ENCODE peak calls at places on chromosomes 11 and 22, in eight cellular contexts. One of them, this sample, is unnamed.

GRCh38 chr11:108003623-108004022 is 5.1 kb upstream of the CUL5 start:
- DNase-seq in effector memory CD4-positive, alpha-beta T cell: no peak
- DNase-seq in small intestine: no peak
- DNase-seq in body of pancreas: no peak
- DNase-seq in PC-3: no peak
- DNase-seq in CD8-positive, alpha-beta memory T cell: no peak
- DNase-seq in hepatocyte: no peak
- DNase-seq in K562: no peak
- DNase-seq in this sample: no peak

GRCh38 chr22:48660795-48661740 is 1166.6 kb downstream of the BRD1 start:
- DNase-seq in effector memory CD4-positive, alpha-beta T cell: no peak
- DNase-seq in CD8-positive, alpha-beta memory T cell: no peak
- DNase-seq in K562: no peak
- DNase-seq in small intestine: no peak
- DNase-seq in body of pancreas: no peak
- DNase-seq in hepatocyte: no peak
- DNase-seq in PC-3: no peak
- DNase-seq in this sample: no peak

GRCh38 chr11:47179655-47179991 is 2.9 kb upstream of the ARFGAP2 start:
- DNase-seq in effector memory CD4-positive, alpha-beta T cell: no peak
- DNase-seq in CD8-positive, alpha-beta memory T cell: peak; percentile 19
- DNase-seq in hepatocyte: peak; percentile 62
- DNase-seq in small intestine: peak; percentile 52
- DNase-seq in body of pancreas: peak; percentile 43
- DNase-seq in K562: peak; percentile 65
- DNase-seq in PC-3: peak; percentile 53
- DNase-seq in this sample: peak; percentile 35

GRCh38 chr11:69136471-69136870 is 19.3 kb upstream of the SMIM38 start:
- DNase-seq in effector memory CD4-positive, alpha-beta T cell: no peak
- DNase-seq in K562: no peak
- DNase-seq in body of pancreas: no peak
- DNase-seq in small intestine: no peak
- DNase-seq in hepatocyte: no peak
- DNase-seq in CD8-positive, alpha-beta memory T cell: no peak
- DNase-seq in PC-3: no peak
- DNase-seq in this sample: no peak

GRCh38 chr22:39800790-39801540 is 92.6 kb downstream of the ENTHD1 start:
- DNase-seq in body of pancreas: no peak
- DNase-seq in hepatocyte: peak; percentile 16
- DNase-seq in PC-3: no peak
- DNase-seq in CD8-positive, alpha-beta memory T cell: no peak
- DNase-seq in K562: peak; percentile 17
- DNase-seq in small intestine: peak; percentile 63
- DNase-seq in effector memory CD4-positive, alpha-beta T cell: no peak
- DNase-seq in this sample: no peak

GRCh38 chr11:117546431-117547160 is 218.9 kb downstream of the CEP164 start:
- DNase-seq in K562: no peak
- DNase-seq in PC-3: no peak
- DNase-seq in body of pancreas: no peak
- DNase-seq in CD8-positive, alpha-beta memory T cell: no peak
- DNase-seq in effector memory CD4-positive, alpha-beta T cell: no peak
- DNase-seq in small intestine: no peak
- DNase-seq in hepatocyte: no peak
- DNase-seq in this sample: no peak

GRCh38 chr11:34052608-34053160 is 1.2 kb downstream of the CAPRIN1 start:
- DNase-seq in hepatocyte: peak; percentile 48
- DNase-seq in effector memory CD4-positive, alpha-beta T cell: no peak
- DNase-seq in K562: peak; percentile 26
- DNase-seq in body of pancreas: peak; percentile 38
- DNase-seq in PC-3: no peak
- DNase-seq in small intestine: peak; percentile 26
- DNase-seq in CD8-positive, alpha-beta memory T cell: peak; percentile 24
- DNase-seq in this sample: peak; percentile 31

GRCh38 chr11:123507043-123507442 is 77.0 kb downstream of the GRAMD1B start:
- DNase-seq in CD8-positive, alpha-beta memory T cell: no peak
- DNase-seq in hepatocyte: no peak
- DNase-seq in PC-3: no peak
- DNase-seq in K562: no peak
- DNase-seq in effector memory CD4-positive, alpha-beta T cell: no peak
- DNase-seq in body of pancreas: no peak
- DNase-seq in small intestine: no peak
- DNase-seq in this sample: no peak

GRCh38 chr11:120657306-120658070 is 145.9 kb downstream of the GRIK4 start:
- DNase-seq in K562: no peak
- DNase-seq in small intestine: no peak
- DNase-seq in body of pancreas: no peak
- DNase-seq in hepatocyte: no peak
- DNase-seq in effector memory CD4-positive, alpha-beta T cell: no peak
- DNase-seq in CD8-positive, alpha-beta memory T cell: no peak
- DNase-seq in PC-3: no peak
- DNase-seq in this sample: no peak

GRCh38 chr22:31212783-31213626 is 907 bp downstream of the LIMK2 start:
- DNase-seq in small intestine: no peak
- DNase-seq in effector memory CD4-positive, alpha-beta T cell: no peak
- DNase-seq in hepatocyte: no peak
- DNase-seq in K562: no peak
- DNase-seq in body of pancreas: no peak
- DNase-seq in PC-3: no peak
- DNase-seq in CD8-positive, alpha-beta memory T cell: no peak
- DNase-seq in this sample: no peak

GRCh38 chr11:15127341-15127740 is 12.6 kb downstream of the INSC start:
- DNase-seq in PC-3: peak; percentile 25
- DNase-seq in K562: no peak
- DNase-seq in effector memory CD4-positive, alpha-beta T cell: no peak
- DNase-seq in hepatocyte: no peak
- DNase-seq in body of pancreas: no peak
- DNase-seq in CD8-positive, alpha-beta memory T cell: no peak
- DNase-seq in small intestine: no peak
- DNase-seq in this sample: no peak

GRCh38 chr11:35235944-35236666 is 97.1 kb downstream of the CD44 start:
- DNase-seq in K562: no peak
- DNase-seq in body of pancreas: peak; percentile 90
- DNase-seq in hepatocyte: no peak
- DNase-seq in PC-3: peak; percentile 90
- DNase-seq in CD8-positive, alpha-beta memory T cell: peak; percentile 80
- DNase-seq in small intestine: peak; percentile 65
- DNase-seq in effector memory CD4-positive, alpha-beta T cell: peak; percentile 64
- DNase-seq in this sample: peak; percentile 71

GRCh38 chr22:48356731-48357130 is 1470.9 kb downstream of the BRD1 start:
- DNase-seq in K562: no peak
- DNase-seq in effector memory CD4-positive, alpha-beta T cell: no peak
- DNase-seq in body of pancreas: no peak
- DNase-seq in PC-3: no peak
- DNase-seq in hepatocyte: no peak
- DNase-seq in CD8-positive, alpha-beta memory T cell: no peak
- DNase-seq in small intestine: no peak
- DNase-seq in this sample: no peak

GRCh38 chr11:2563216-2564007 is 118.6 kb downstream of the KCNQ1 start:
- DNase-seq in CD8-positive, alpha-beta memory T cell: no peak
- DNase-seq in hepatocyte: no peak
- DNase-seq in body of pancreas: no peak
- DNase-seq in PC-3: no peak
- DNase-seq in effector memory CD4-positive, alpha-beta T cell: no peak
- DNase-seq in small intestine: peak; percentile 52
- DNase-seq in K562: no peak
- DNase-seq in this sample: no peak

GRCh38 chr11:116073854-116074837 is 569.9 kb upstream of the CADM1 start:
- DNase-seq in small intestine: peak; percentile 74
- DNase-seq in K562: no peak
- DNase-seq in PC-3: no peak
- DNase-seq in hepatocyte: peak; percentile 63
- DNase-seq in CD8-positive, alpha-beta memory T cell: no peak
- DNase-seq in body of pancreas: no peak
- DNase-seq in effector memory CD4-positive, alpha-beta T cell: no peak
- DNase-seq in this sample: no peak

GRCh38 chr22:50175921-50176849 is 5.7 kb downstream of the PANX2 start:
- DNase-seq in small intestine: no peak
- DNase-seq in PC-3: no peak
- DNase-seq in K562: no peak
- DNase-seq in body of pancreas: no peak
- DNase-seq in hepatocyte: no peak
- DNase-seq in CD8-positive, alpha-beta memory T cell: no peak
- DNase-seq in effector memory CD4-positive, alpha-beta T cell: no peak
- DNase-seq in this sample: no peak

GRCh38 chr11:117823941-117824420 is 563 bp downstream of the FXYD2 start:
- DNase-seq in K562: no peak
- DNase-seq in CD8-positive, alpha-beta memory T cell: no peak
- DNase-seq in hepatocyte: no peak
- DNase-seq in PC-3: no peak
- DNase-seq in body of pancreas: peak; percentile 17
- DNase-seq in small intestine: no peak
- DNase-seq in effector memory CD4-positive, alpha-beta T cell: no peak
- DNase-seq in this sample: peak; percentile 16

GRCh38 chr11:12220305-12220704 is 109.9 kb downstream of the MICAL2 start:
- DNase-seq in body of pancreas: peak; percentile 49
- DNase-seq in effector memory CD4-positive, alpha-beta T cell: no peak
- DNase-seq in CD8-positive, alpha-beta memory T cell: no peak
- DNase-seq in PC-3: no peak
- DNase-seq in hepatocyte: no peak
- DNase-seq in small intestine: no peak
- DNase-seq in K562: no peak
- DNase-seq in this sample: no peak

GRCh38 chr11:1779034-1779805 is 15.5 kb upstream of the CTSD start:
- DNase-seq in PC-3: no peak
- DNase-seq in body of pancreas: no peak
- DNase-seq in K562: no peak
- DNase-seq in hepatocyte: no peak
- DNase-seq in small intestine: no peak
- DNase-seq in effector memory CD4-positive, alpha-beta T cell: no peak
- DNase-seq in CD8-positive, alpha-beta memory T cell: no peak
- DNase-seq in this sample: no peak

GRCh38 chr11:119318240-119319135 is 1.6 kb upstream of the MCAM start:
- DNase-seq in K562: peak; percentile 81
- DNase-seq in effector memory CD4-positive, alpha-beta T cell: peak; percentile 58
- DNase-seq in hepatocyte: no peak
- DNase-seq in body of pancreas: no peak
- DNase-seq in PC-3: peak; percentile 76
- DNase-seq in CD8-positive, alpha-beta memory T cell: peak; percentile 40
- DNase-seq in small intestine: peak; percentile 60
- DNase-seq in this sample: no peak
- H3K4me1 ChIP-seq in K562: peaks cover 50% of the 10 kb centered on the region
- H3K4me1 ChIP-seq in effector memory CD4-positive, alpha-beta T cell: peaks cover 56% of the 10 kb centered on the region
- H3K4me1 ChIP-seq in hepatocyte: peaks cover 31% of the 10 kb centered on the region
- H3K4me1 ChIP-seq in body of pancreas: peaks cover 55% of the 10 kb centered on the region
- H3K4me1 ChIP-seq in PC-3: peaks cover 50% of the 10 kb centered on the region
- H3K4me1 ChIP-seq in CD8-positive, alpha-beta memory T cell: peaks cover 34% of the 10 kb centered on the region
- H3K4me1 ChIP-seq in small intestine: no peaks in the 10 kb centered on the region
- H3K4me1 ChIP-seq in this sample: peaks cover 21% of the 10 kb centered on the region

GRCh38 chr22:45726081-45726480 is 54.4 kb downstream of the ATXN10 start:
- DNase-seq in small intestine: no peak
- DNase-seq in CD8-positive, alpha-beta memory T cell: no peak
- DNase-seq in K562: no peak
- DNase-seq in effector memory CD4-positive, alpha-beta T cell: no peak
- DNase-seq in body of pancreas: no peak
- DNase-seq in PC-3: no peak
- DNase-seq in hepatocyte: no peak
- DNase-seq in this sample: no peak
- H3K27ac ChIP-seq in small intestine: no peak overlapping the region
- H3K27ac ChIP-seq in CD8-positive, alpha-beta memory T cell: no peak overlapping the region
- H3K27ac ChIP-seq in K562: no peak overlapping the region
- H3K27ac ChIP-seq in effector memory CD4-positive, alpha-beta T cell: no peak overlapping the region
- H3K27ac ChIP-seq in body of pancreas: no peak overlapping the region
- H3K27ac ChIP-seq in PC-3: no peak overlapping the region
- H3K27ac ChIP-seq in hepatocyte: no peak overlapping the region
- H3K27ac ChIP-seq in this sample: no peak overlapping the region

GRCh38 chr22:38462960-38463784 is 4.7 kb upstream of the KDELR3 start:
- DNase-seq in PC-3: no peak
- DNase-seq in body of pancreas: no peak
- DNase-seq in CD8-positive, alpha-beta memory T cell: no peak
- DNase-seq in effector memory CD4-positive, alpha-beta T cell: no peak
- DNase-seq in small intestine: no peak
- DNase-seq in K562: peak; percentile 80
- DNase-seq in hepatocyte: peak; percentile 74
- DNase-seq in this sample: no peak

GRCh38 chr22:38456841-38457699 is 2.1 kb upstream of the KCNJ4 start:
- DNase-seq in CD8-positive, alpha-beta memory T cell: no peak
- DNase-seq in PC-3: no peak
- DNase-seq in K562: no peak
- DNase-seq in body of pancreas: no peak
- DNase-seq in small intestine: no peak
- DNase-seq in hepatocyte: no peak
- DNase-seq in effector memory CD4-positive, alpha-beta T cell: no peak
- DNase-seq in this sample: no peak

GRCh38 chr22:38461414-38462081 is 6.3 kb upstream of the KDELR3 start:
- DNase-seq in hepatocyte: peak; percentile 92
- DNase-seq in body of pancreas: peak; percentile 83
- DNase-seq in effector memory CD4-positive, alpha-beta T cell: no peak
- DNase-seq in CD8-positive, alpha-beta memory T cell: peak; percentile 28
- DNase-seq in K562: peak; percentile 74
- DNase-seq in PC-3: peak; percentile 73
- DNase-seq in small intestine: peak; percentile 55
- DNase-seq in this sample: peak; percentile 32

GRCh38 chr22:38460367-38460952 is 5.5 kb upstream of the KCNJ4 start:
- DNase-seq in CD8-positive, alpha-beta memory T cell: no peak
- DNase-seq in K562: no peak
- DNase-seq in body of pancreas: no peak
- DNase-seq in effector memory CD4-positive, alpha-beta T cell: no peak
- DNase-seq in small intestine: no peak
- DNase-seq in hepatocyte: no peak
- DNase-seq in PC-3: no peak
- DNase-seq in this sample: no peak

GRCh38 chr22:38461057-38461413 is 6.0 kb upstream of the KCNJ4 start:
- DNase-seq in hepatocyte: no peak
- DNase-seq in PC-3: no peak
- DNase-seq in small intestine: no peak
- DNase-seq in effector memory CD4-positive, alpha-beta T cell: no peak
- DNase-seq in K562: no peak
- DNase-seq in body of pancreas: no peak
- DNase-seq in CD8-positive, alpha-beta memory T cell: no peak
- DNase-seq in this sample: no peak
- H3K4me3 ChIP-seq in hepatocyte: no peak overlapping the region
- H3K4me3 ChIP-seq in PC-3: peak overlapping the region; percentile 46
- H3K4me3 ChIP-seq in small intestine: no peak overlapping the region
- H3K4me3 ChIP-seq in effector memory CD4-positive, alpha-beta T cell: no peak overlapping the region
- H3K4me3 ChIP-seq in K562: peak overlapping the region; percentile 11
- H3K4me3 ChIP-seq in body of pancreas: no peak overlapping the region
- H3K4me3 ChIP-seq in CD8-positive, alpha-beta memory T cell: no peak overlapping the region
- H3K4me3 ChIP-seq in this sample: no peak overlapping the region

GRCh38 chr22:42648017-42648367 is 1.2 kb downstream of the CYB5R3 start:
- DNase-seq in PC-3: no peak
- DNase-seq in CD8-positive, alpha-beta memory T cell: no peak
- DNase-seq in effector memory CD4-positive, alpha-beta T cell: no peak
- DNase-seq in K562: no peak
- DNase-seq in body of pancreas: no peak
- DNase-seq in small intestine: no peak
- DNase-seq in hepatocyte: no peak
- DNase-seq in this sample: no peak
- H3K4me1 ChIP-seq in PC-3: peaks cover 9% of the 10 kb centered on the region
- H3K4me1 ChIP-seq in CD8-positive, alpha-beta memory T cell: peaks cover 37% of the 10 kb centered on the region
- H3K4me1 ChIP-seq in effector memory CD4-positive, alpha-beta T cell: peaks cover 20% of the 10 kb centered on the region
- H3K4me1 ChIP-seq in K562: peaks cover 51% of the 10 kb centered on the region
- H3K4me1 ChIP-seq in body of pancreas: peaks cover 63% of the 10 kb centered on the region
- H3K4me1 ChIP-seq in small intestine: peaks cover 31% of the 10 kb centered on the region
- H3K4me1 ChIP-seq in hepatocyte: peaks cover 57% of the 10 kb centered on the region
- H3K4me1 ChIP-seq in this sample: peaks cover 16% of the 10 kb centered on the region

GRCh38 chr22:41022470-41023298 is 69.7 kb upstream of the EP300 start:
- DNase-seq in hepatocyte: peak; percentile 97
- DNase-seq in effector memory CD4-positive, alpha-beta T cell: peak; percentile 71
- DNase-seq in PC-3: peak; percentile 74
- DNase-seq in small intestine: peak; percentile 94
- DNase-seq in K562: peak; percentile 74
- DNase-seq in body of pancreas: peak; percentile 93
- DNase-seq in CD8-positive, alpha-beta memory T cell: peak; percentile 74
- DNase-seq in this sample: peak; percentile 74
- H3K27ac ChIP-seq in hepatocyte: peak overlapping the region; percentile 100
- H3K27ac ChIP-seq in effector memory CD4-positive, alpha-beta T cell: peak overlapping the region; percentile 61
- H3K27ac ChIP-seq in PC-3: peak overlapping the region; percentile 84
- H3K27ac ChIP-seq in small intestine: peak overlapping the region; percentile 99
- H3K27ac ChIP-seq in K562: peak overlapping the region; percentile 85
- H3K27ac ChIP-seq in body of pancreas: peak overlapping the region; percentile 99
- H3K27ac ChIP-seq in CD8-positive, alpha-beta memory T cell: peak overlapping the region; percentile 59
- H3K27ac ChIP-seq in this sample: peak overlapping the region; percentile 82

This sample was measured in naive thymus-derived CD4-positive, alpha-beta T cell.